ENCODE peak calls at places on chromosomes 12 and 14, in eight cellular contexts. Z is A549, J is HepG2, D is GM12878, L is Panc1, T is GM23338, Q is HL-60, K is K562. P is an unnamed sample.

GRCh38 chr14:71403673-71404072 is 496.4 kb downstream of the PCNX1 start:
- DNase-seq in T (peak; percentile 38), K (no peak), J (peak; percentile 39), D (peak; percentile 42), Z (peak; percentile 20), Q (peak; percentile 3), L (no peak), P (peak; percentile 2)

GRCh38 chr14:64200170-64200569 is 94.0 kb downstream of the ESR2 start:
- DNase-seq in K (no peak), L (no peak), J (no peak), T (peak; percentile 47), Q (no peak), Z (no peak), D (no peak), P (no peak)

GRCh38 chr12:26233620-26234019 is 38.2 kb downstream of the SSPN start:
- DNase-seq in J (no peak), K (no peak), T (no peak), Z (no peak), D (no peak), L (no peak), Q (no peak), P (no peak)

GRCh38 chr12:118357327-118358007 is 15.2 kb downstream of the TAOK3 start:
- DNase-seq in D (peak; percentile 62), T (no peak), J (no peak), K (peak; percentile 90), L (no peak), Z (peak; percentile 76), Q (peak; percentile 89), P (peak; percentile 63)

GRCh38 chr12:57033428-57033827 is 16.5 kb downstream of the MYO1A start:
- DNase-seq in Q (no peak), Z (no peak), K (no peak), J (no peak), D (no peak), T (no peak), L (no peak), P (no peak)

GRCh38 chr14:68961781-68962584 is 17.1 kb downstream of the ACTN1 start:
- DNase-seq in L (no peak), K (no peak), Z (peak; percentile 70), T (peak; percentile 84), Q (no peak), J (no peak), D (no peak), P (no peak)

GRCh38 chr12:112869778-112870177 is 37.0 kb upstream of the OAS1 start:
- DNase-seq in D (no peak), K (no peak), T (no peak), Q (no peak), L (no peak), Z (no peak), J (no peak), P (no peak)

GRCh38 chr12:108307006-108307405 is 32.1 kb downstream of the CMKLR1 start:
- DNase-seq in T (no peak), J (no peak), Q (peak; percentile 15), L (no peak), D (no peak), K (no peak), Z (no peak), P (no peak)

GRCh38 chr12:106584104-106585064 is 1.6 kb downstream of the RFX4 start:
- DNase-seq in Z (peak; percentile 48), L (no peak), J (no peak), D (no peak), Q (no peak), T (peak; percentile 55), K (no peak), P (no peak)

GRCh38 chr14:44914849-44915248 is 46.9 kb downstream of the KLHL28 start:
- DNase-seq in L (no peak), D (no peak), J (peak; percentile 45), Q (no peak), K (no peak), Z (peak; percentile 14), T (peak; percentile 64), P (no peak)

GRCh38 chr12:22700126-22700525 is 75.2 kb downstream of the ETNK1 start:
- DNase-seq in Q (no peak), L (no peak), K (peak; percentile 13), T (no peak), D (no peak), Z (peak; percentile 31), J (no peak), P (no peak)
- TF ChIP-seq REST in Q (no peak), L (no peak), K (no peak), T (no peak), D (no peak), Z (no peak), J (no peak), P (no peak)

DNA sequence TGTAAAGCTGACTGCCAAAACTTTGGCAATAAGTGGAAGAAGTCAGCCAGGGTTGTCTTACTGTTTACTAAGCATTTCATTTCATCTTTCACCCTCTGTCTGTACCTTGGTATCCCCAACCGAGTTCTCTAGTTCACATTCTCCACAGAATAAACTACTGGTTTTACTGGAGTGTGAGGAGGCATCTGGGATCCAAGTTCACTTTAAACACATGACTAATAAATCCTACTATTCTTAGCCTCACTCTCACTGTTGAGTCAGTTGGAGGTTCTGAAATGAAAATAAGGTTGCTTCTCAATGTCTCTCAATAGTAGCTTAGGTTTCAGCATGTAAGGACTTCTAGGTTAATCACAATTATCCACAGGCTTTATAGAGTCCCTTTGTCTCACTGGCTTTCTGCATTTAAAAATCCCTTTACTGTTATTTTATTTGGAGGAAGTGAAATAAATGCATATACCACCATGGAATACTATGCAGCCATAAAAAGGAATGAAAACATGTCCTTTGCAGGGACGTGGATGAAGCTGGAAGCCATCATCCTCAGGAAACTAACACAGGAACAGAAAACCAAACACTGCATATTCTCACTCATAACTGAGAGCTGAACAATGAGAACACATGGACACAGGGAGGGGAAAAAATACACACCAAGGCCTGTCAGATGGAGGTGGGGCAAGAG is 95.8 kb downstream of the EPS8 start:
- DNase-seq in L (no peak), T (no peak), K (no peak), Q (no peak), Z (no peak), J (no peak), D (no peak), P (no peak)
- TF ChIP-seq REST in L (no peak), T (no peak), K (no peak), Q (no peak), Z (no peak), J (no peak), D (no peak), P (no peak)

GRCh38 chr12:102484732-102485069 is 4.3 kb upstream of the IGF1 start:
- DNase-seq in L (no peak), D (no peak), J (no peak), T (no peak), Q (no peak), K (no peak), Z (no peak), P (no peak)
- TF ChIP-seq REST in L (no peak), D (no peak), J (no peak), T (no peak), Q (no peak), K (no peak), Z (no peak), P (no peak)

DNA sequence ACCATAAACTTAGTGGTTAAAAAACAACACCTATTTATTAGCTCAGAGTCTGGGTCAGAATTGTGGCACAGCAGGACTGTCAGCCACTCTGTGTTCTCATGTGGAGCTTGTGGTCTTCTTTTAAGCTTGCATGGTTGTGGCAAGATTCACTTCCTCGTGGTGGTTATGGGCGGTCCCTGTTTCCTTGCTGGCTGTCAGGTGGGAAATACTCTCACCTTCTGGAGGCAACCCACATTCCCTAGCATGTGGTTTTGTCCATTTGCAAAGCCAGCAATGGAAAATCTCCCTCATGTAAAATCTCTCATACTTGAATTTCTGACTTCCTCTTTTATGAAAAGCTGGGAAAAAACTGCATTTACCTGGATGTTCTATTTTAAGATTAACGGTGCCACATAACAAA is 229.8 kb downstream of the ALX1 start:
- DNase-seq in D (peak; percentile 30), J (no peak), L (no peak), Q (no peak), T (no peak), K (no peak), Z (no peak), P (no peak)
- TF ChIP-seq REST in D (no peak), J (no peak), L (no peak), Q (no peak), T (no peak), K (no peak), Z (no peak), P (no peak)

DNA sequence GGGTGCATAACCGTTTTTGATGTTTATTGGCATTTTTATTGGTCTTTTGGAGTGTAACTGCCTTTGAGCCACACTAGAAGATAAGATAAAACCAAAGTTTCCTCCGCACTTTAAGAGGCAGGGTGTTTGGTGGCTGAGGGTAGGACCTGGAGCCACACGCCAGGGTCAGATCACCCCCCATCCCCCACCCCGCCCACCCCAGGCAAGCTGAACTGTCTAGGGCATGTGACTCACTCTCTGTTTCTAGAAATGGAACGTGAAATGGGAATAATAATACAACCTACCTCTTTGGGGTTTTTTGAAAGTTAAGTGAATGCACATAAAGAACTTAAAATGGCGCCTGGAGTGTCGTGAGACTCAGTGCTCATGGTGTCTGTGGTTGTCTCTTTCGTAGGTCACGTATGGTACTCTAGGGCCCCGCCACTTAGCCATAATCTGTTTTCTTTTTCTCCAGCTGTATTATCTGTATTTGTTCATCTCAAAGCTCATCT is 56.0 kb downstream of the PPP2R5C start:
- DNase-seq in J (no peak), K (peak; percentile 32), L (no peak), T (no peak), Z (no peak), D (no peak), Q (no peak), P (no peak)
- TF ChIP-seq REST in J (no peak), K (no peak), L (no peak), T (no peak), Z (no peak), D (no peak), Q (no peak), P (no peak)